ENCODE peak calls at places on chromosomes 11 and 22, in ten cellular contexts. Z is ovary, L is cardiac muscle cell, A is keratinocyte, R is SK-N-SH, X is breast epithelium, U is psoas muscle, K is neural progenitor cell, N is MM.1S, Y is lung. F is an unnamed sample. For H3K36me3 and H3K4me1, the result is how much of the 10 kb centered on the place peaks cover.

GRCh38 chr11:1876361-1877063 is 15.2 kb downstream of the PRR33 start:
- DNase-seq in A (no peak), Z (peak), X (no peak), K (peak), Y (no peak), N (no peak), L (peak), U (peak), R (peak), F (no peak)

GRCh38 chr22:29255064-29255621 is 12.6 kb downstream of the RHBDD3 start:
- DNase-seq in Y (no peak), X (no peak), N (no peak), Z (no peak), K (no peak), L (no peak), A (no peak), U (no peak), R (no peak), F (no peak)

GRCh38 chr11:70628881-70629844 is 230.8 kb downstream of the CTTN start:
- DNase-seq in N (no peak), Y (peak), X (no peak), L (no peak), K (no peak), Z (no peak), U (peak), A (no peak), R (peak), F (no peak)

GRCh38 chr11:61994981-61995380 is 27.5 kb upstream of the FTH1 start:
- DNase-seq in A (no peak), U (no peak), R (no peak), L (no peak), X (no peak), Y (no peak), N (no peak), Z (no peak), K (no peak), F (no peak)

GRCh38 chr22:49554296-49554625 is 273.4 kb downstream of the BRD1 start:
- DNase-seq in K (no peak), Z (no peak), R (no peak), N (no peak), A (no peak), Y (no peak), X (peak), U (no peak), L (no peak), F (no peak)

GRCh38 chr11:31788066-31788465 is 23.1 kb downstream of the PAX6 start:
- DNase-seq in R (no peak), U (no peak), N (no peak), Z (no peak), Y (no peak), A (no peak), X (no peak), L (no peak), K (peak), F (no peak)

GRCh38 chr11:72684236-72684912 is 10.2 kb upstream of the PDE2A start:
- DNase-seq in U (peak), X (peak), N (peak), Y (peak), A (no peak), Z (no peak), R (peak), L (peak), K (peak), F (no peak)

GRCh38 chr22:44505796-44506354 is 7.8 kb upstream of the RTL6 start:
- DNase-seq in R (no peak), X (no peak), A (no peak), L (no peak), Z (no peak), K (no peak), Y (no peak), N (no peak), U (no peak), F (no peak)

GRCh38 chr11:635945-636510 is 1.0 kb upstream of the DRD4 start:
- DNase-seq in Y (no peak), A (no peak), K (no peak), U (no peak), L (no peak), R (peak), Z (no peak), X (no peak), N (no peak), F (no peak)

GRCh38 chr11:71488086-71488967 is 35.3 kb downstream of the NADSYN1 start:
- DNase-seq in K (no peak), R (peak), U (no peak), Y (no peak), X (peak), N (no peak), L (peak), A (peak), Z (no peak), F (no peak)

GRCh38 chr11:105713106-105713505 is 103.2 kb downstream of the GRIA4 start:
- DNase-seq in L (no peak), U (no peak), N (peak), Z (no peak), K (no peak), Y (no peak), A (no peak), X (no peak), R (no peak), F (no peak)

GRCh38 chr11:97110376-97110775 is 720.6 kb downstream of the JRKL start:
- DNase-seq in A (no peak), X (no peak), K (no peak), Y (no peak), R (no peak), N (no peak), L (no peak), U (no peak), Z (no peak), F (no peak)

GRCh38 chr11:65172600-65172999 is 2.6 kb downstream of the SPDYC start:
- DNase-seq in K (no peak), Z (no peak), N (no peak), A (no peak), U (no peak), R (no peak), Y (no peak), L (no peak), X (no peak), F (no peak)

GRCh38 chr11:61691378-61692156 is 11.4 kb downstream of the DAGLA start:
- DNase-seq in K (peak), Z (no peak), A (no peak), X (no peak), N (no peak), R (no peak), U (no peak), L (no peak), Y (no peak), F (no peak)

GRCh38 chr11:110711776-110712642 is at the start of gene ARHGAP20:
- DNase-seq in R (peak), Z (peak), N (peak), L (peak), A (no peak), Y (peak), X (peak), U (peak), K (peak), F (no peak)

GRCh38 chr11:131609317-131609716 is 238.9 kb downstream of the NTM start:
- DNase-seq in R (no peak), N (no peak), Y (no peak), A (no peak), X (no peak), K (no peak), Z (no peak), L (no peak), U (no peak), F (no peak)

GRCh38 chr11:59247535-59248227 is 35.0 kb upstream of the MPEG1 start:
- DNase-seq in X (no peak), R (no peak), N (no peak), U (peak), A (no peak), Z (no peak), Y (peak), L (no peak), K (no peak), F (no peak)
- H3K36me3 ChIP-seq in X (under half), R (under half), N (under half), U (under half), A (under half), Z (under half), Y (under half), L (under half), K (under half), F (under half)

DNA sequence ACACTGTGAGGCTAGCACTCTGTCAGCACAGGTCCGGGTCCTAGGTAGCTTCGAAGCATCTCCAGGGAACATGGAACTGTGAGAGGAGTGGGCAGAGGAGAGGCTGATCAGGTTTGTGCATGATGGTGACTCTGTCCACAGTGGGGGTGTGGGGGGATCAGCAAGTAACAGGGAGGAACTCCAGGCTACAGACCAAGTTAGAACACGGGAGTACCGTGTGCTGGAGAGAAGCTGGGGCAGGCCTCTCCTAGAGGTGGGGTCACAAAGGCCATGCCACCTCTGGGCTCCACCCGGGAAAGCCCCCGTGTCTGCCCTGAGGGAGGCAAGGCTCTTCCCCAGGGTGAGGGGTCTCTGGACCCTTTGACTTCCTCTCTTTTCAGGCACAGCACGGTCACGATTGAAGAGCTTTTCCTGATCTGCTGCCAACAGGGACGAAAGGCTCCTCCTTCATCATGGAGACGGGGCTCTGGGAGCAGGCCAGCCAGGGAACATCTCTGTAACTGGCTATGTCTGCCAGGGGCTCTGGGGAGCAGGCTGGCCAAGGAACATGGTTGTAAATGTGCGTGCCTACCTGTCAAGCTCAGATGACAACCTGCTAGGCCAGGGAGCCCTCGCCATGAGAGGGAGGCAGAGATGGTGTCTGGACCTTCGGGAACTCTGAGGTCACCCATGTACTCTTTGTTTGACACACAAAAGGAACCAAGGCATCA is 1476.1 kb downstream of the BRD1 start:
- DNase-seq in K (no peak), N (no peak), U (no peak), Y (no peak), Z (no peak), R (no peak), X (no peak), L (no peak), A (no peak), F (no peak)
- H3K4me1 ChIP-seq in K (under half), N (under half), U (under half), Y (under half), Z (under half), R (under half), X (under half), L (under half), A (under half), F (under half)

GRCh38 chr11:134332782-134333181 is 994 bp downstream of the GLB1L2 start:
- DNase-seq in N (no peak), A (no peak), Y (no peak), Z (no peak), R (no peak), K (no peak), L (no peak), U (no peak), X (no peak), F (no peak)

GRCh38 chr11:134333312-134333711 is 1.5 kb downstream of the GLB1L2 start:
- DNase-seq in N (no peak), K (no peak), A (no peak), R (no peak), X (no peak), U (no peak), Y (no peak), Z (no peak), L (no peak), F (no peak)

GRCh38 chr11:134331565-134332188 is at the start of gene GLB1L2:
- DNase-seq in R (peak), N (no peak), Y (peak), K (peak), L (peak), A (no peak), X (peak), Z (peak), U (peak), F (peak)

GRCh38 chr11:134330611-134331564 is 900 bp upstream of the GLB1L2 start:
- DNase-seq in A (no peak), X (no peak), L (no peak), R (no peak), Y (no peak), N (no peak), Z (no peak), U (no peak), K (peak), F (no peak)

GRCh38 chr11:134332189-134332631 is 422 bp downstream of the GLB1L2 start:
- DNase-seq in R (peak), U (no peak), X (no peak), A (no peak), Z (peak), L (peak), K (peak), Y (no peak), N (no peak), F (peak)
- H3K4me3 ChIP-seq in R (no peak), U (peak), X (peak), A (peak), Z (peak), L (peak), K (peak), Y (peak), N (no peak), F (peak)

GRCh38 chr22:45816771-45817170 is 145.1 kb downstream of the ATXN10 start:
- DNase-seq in U (no peak), L (no peak), R (no peak), K (no peak), N (no peak), Y (no peak), Z (no peak), X (no peak), A (no peak), F (no peak)
- H3K36me3 ChIP-seq in U (under half), L (under half), R (half or more), K (under half), N (under half), Y (under half), Z (under half), X (under half), A (under half), F (under half)

DNA sequence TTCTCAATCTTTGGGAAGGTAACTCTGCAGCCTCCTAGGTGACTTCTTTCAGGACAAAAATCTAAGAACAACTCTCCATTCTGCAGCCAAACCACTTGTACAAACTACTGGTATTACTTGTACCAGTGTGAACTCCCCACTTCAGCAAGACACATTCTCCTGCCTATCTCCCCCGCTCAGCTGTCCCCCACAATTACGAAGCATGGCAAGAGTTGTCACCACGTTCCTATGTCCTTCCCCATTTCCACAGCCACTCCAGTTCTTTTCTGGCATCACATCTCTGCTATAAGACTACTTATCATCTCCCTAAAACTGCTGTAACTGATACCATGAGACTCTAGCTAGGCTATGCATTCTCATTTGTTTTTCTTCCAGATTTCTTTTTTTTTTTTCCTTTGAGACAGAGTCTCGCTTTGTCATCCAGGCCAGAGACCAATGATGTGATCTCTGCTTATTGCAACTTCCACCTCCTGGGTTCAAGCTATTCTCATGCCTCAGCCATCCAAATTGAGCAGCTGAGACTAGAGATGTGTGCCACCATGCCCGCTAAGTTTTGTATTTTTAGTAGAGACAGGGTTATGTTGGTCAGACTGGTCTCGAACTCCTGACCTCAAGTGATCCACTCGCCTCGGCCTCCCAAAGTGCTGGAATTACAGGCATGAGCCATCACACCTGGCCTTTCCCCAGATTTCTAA is 71.9 kb upstream of the CDON start:
- DNase-seq in Y (no peak), X (no peak), K (no peak), N (no peak), Z (no peak), R (no peak), A (no peak), L (no peak), U (no peak), F (no peak)
- H3K4me1 ChIP-seq in Y (under half), X (under half), K (under half), N (under half), Z (under half), R (under half), A (under half), L (under half), U (under half), F (under half)

GRCh38 chr11:100687630-100688395 is 725 bp downstream of the ARHGAP42 start:
- DNase-seq in L (peak), X (no peak), K (peak), Y (peak), R (peak), U (peak), A (peak), Z (peak), N (peak), F (no peak)

GRCh38 chr11:100686476-100686875 is 612 bp upstream of the ARHGAP42 start:
- DNase-seq in R (no peak), Y (no peak), Z (no peak), K (peak), N (no peak), X (no peak), L (no peak), A (no peak), U (no peak), F (no peak)

GRCh38 chr11:100687032-100687629 is at the start of gene ARHGAP42:
- DNase-seq in Z (peak), N (peak), R (peak), U (peak), A (no peak), K (peak), L (peak), X (peak), Y (peak), F (no peak)

GRCh38 chr11:100691886-100692285 is 4.8 kb downstream of the ARHGAP42 start:
- DNase-seq in L (no peak), N (no peak), X (no peak), K (no peak), R (no peak), U (no peak), A (no peak), Y (no peak), Z (no peak), F (no peak)

DNA sequence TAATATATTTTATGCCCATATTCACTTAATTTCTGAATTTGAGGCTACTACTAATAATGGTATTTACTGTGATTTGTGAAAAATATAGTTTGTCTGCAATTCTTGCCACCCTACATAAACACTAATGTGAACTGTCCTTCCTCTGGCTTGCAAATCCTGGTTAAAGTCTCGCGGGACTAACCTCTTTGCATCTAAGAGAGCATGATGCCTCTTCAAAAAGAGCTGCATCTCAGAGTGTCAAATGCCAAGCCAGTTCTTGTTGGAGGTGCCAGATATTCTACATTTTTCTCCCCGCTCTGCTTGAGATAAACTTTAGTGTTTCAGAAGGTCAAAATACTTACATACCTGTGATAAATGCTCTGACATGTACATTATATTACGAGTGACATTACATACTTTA is 2.1 kb downstream of the ARHGAP42 start:
- DNase-seq in K (no peak), R (no peak), X (no peak), A (no peak), N (no peak), Y (no peak), L (peak), U (no peak), Z (no peak), F (no peak)
- H3K4me3 ChIP-seq in K (no peak), R (no peak), X (no peak), A (no peak), N (no peak), Y (no peak), L (peak), U (peak), Z (no peak), F (no peak)

GRCh38 chr11:130128626-130129025 is 31.0 kb upstream of the ST14 start:
- DNase-seq in Z (no peak), Y (no peak), A (no peak), L (no peak), N (no peak), X (no peak), U (no peak), K (no peak), R (no peak), F (no peak)
- H3K36me3 ChIP-seq in Z (under half), Y (under half), A (under half), L (under half), N (under half), X (under half), U (under half), K (under half), R (half or more), F (under half)

DNA sequence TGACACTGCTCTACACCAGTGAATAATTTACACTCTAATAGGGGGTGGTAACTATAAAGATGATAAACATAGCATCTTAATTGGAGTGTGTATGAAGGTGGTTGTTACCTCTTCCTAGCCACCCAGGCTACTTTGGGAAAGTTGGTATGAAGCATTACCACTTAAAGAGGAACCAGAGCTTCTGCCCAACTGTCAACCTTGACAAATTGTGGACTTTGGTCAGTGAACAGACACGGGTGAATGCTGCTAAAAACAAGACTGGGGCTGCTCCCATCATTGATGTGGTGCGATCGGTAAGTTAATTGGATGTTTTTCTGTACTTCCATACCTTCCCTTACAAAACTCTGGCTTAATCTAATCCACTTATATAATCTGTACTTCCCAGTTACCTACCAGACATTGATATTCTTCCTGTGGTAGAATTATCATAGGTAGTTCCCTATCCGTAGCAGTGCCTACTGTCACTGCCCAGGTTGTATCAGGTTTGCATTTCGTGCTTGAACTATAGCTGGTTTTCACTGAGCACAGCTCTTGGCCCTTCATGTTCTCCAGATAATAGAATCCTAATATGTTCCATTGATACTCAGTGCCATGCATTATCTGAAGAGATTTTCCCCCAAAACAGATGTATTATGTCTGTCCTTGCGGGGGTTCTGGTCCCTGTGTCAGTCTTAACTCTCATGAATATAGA is 2.2 kb downstream of the RPL27A start:
- DNase-seq in Z (no peak), L (no peak), X (no peak), K (no peak), N (no peak), R (no peak), Y (no peak), A (no peak), U (no peak), F (no peak)
- H3K4me1 ChIP-seq in Z (under half), L (under half), X (under half), K (under half), N (under half), R (under half), Y (under half), A (half or more), U (under half), F (under half)